ENCODE peak calls at places on chromosomes 6 and 20, in ten cellular contexts. M is adrenal gland, Z is HFF-Myc, D is left lung, R is body of pancreas, G is cardiac muscle cell, Y is heart left ventricle, P is Peyer's patch, C is sigmoid colon, B is testis. N is an unnamed sample.

GRCh38 chr20:17807670-17808069 is 107.9 kb downstream of the BANF2 start:
- DNase-seq in B (no peak), R (peak), P (no peak), G (peak), C (no peak), Z (no peak), M (no peak), D (no peak), Y (no peak), N (no peak)

GRCh38 chr20:45470939-45471338 is 1.4 kb downstream of the WFDC2 start:
- DNase-seq in G (peak), R (no peak), D (no peak), C (no peak), M (no peak), Z (no peak), P (no peak), Y (no peak), B (peak), N (no peak)

GRCh38 chr6:87588756-87589407 is 905 bp downstream of the RARS2 start:
- DNase-seq in B (no peak), G (no peak), P (no peak), Y (no peak), Z (no peak), R (no peak), C (no peak), D (no peak), M (no peak), N (no peak)

GRCh38 chr6:14066782-14067406 is 50.7 kb upstream of the CD83 start:
- DNase-seq in B (peak), D (no peak), C (no peak), Z (peak), Y (no peak), M (peak), G (peak), R (no peak), P (no peak), N (peak)

GRCh38 chr6:48423640-48424365 is 312.8 kb upstream of the PTCHD4 start:
- DNase-seq in C (no peak), Z (no peak), G (peak), M (no peak), P (no peak), Y (no peak), R (no peak), B (no peak), D (no peak), N (no peak)

GRCh38 chr6:139847322-139847797 is 472.9 kb upstream of the CITED2 start:
- DNase-seq in M (no peak), R (no peak), C (no peak), G (no peak), B (no peak), Z (no peak), Y (no peak), P (no peak), D (no peak), N (no peak)

GRCh38 chr6:18503588-18504231 is 116.6 kb downstream of the RNF144B start:
- DNase-seq in R (peak), D (peak), Z (peak), M (peak), Y (peak), C (peak), G (peak), P (peak), B (peak), N (peak)

GRCh38 chr6:162471842-162472241 is 255.7 kb downstream of the PRKN start:
- DNase-seq in Y (no peak), Z (no peak), M (no peak), P (no peak), C (no peak), B (no peak), R (no peak), G (no peak), D (no peak), N (no peak)

GRCh38 chr20:32605167-32605656 is 20.1 kb upstream of the NOL4L start:
- DNase-seq in B (peak), Y (no peak), Z (no peak), G (peak), C (no peak), P (no peak), D (peak), R (no peak), M (no peak), N (no peak)

GRCh38 chr20:18773566-18773965 is 40.0 kb upstream of the SCP2D1 start:
- DNase-seq in B (no peak), Y (no peak), C (no peak), D (no peak), R (no peak), M (no peak), P (no peak), G (no peak), Z (no peak), N (no peak)

GRCh38 chr6:20770776-20771175 is 236.5 kb downstream of the CDKAL1 start:
- DNase-seq in G (no peak), C (no peak), B (no peak), Y (no peak), R (no peak), D (no peak), M (no peak), P (no peak), Z (peak), N (no peak)

GRCh38 chr6:72890671-72891070 is 268.8 kb downstream of the KCNQ5 start:
- DNase-seq in G (no peak), Z (no peak), R (no peak), B (no peak), P (no peak), D (no peak), M (no peak), C (no peak), Y (no peak), N (no peak)

GRCh38 chr6:111105578-111105977 is 18.3 kb downstream of the SLC16A10 start:
- DNase-seq in G (peak), Y (peak), P (no peak), Z (peak), C (no peak), M (peak), B (peak), D (peak), R (peak), N (peak)

GRCh38 chr6:61203966-61204496 is 1082.0 kb downstream of the KHDRBS2 start:
- DNase-seq in C (no peak), G (no peak), Z (no peak), D (no peak), R (no peak), P (no peak), B (no peak), M (no peak), Y (no peak), N (no peak)

GRCh38 chr6:17556014-17556413 is 44.1 kb upstream of the FAM8A1 start:
- DNase-seq in G (no peak), P (no peak), C (no peak), M (no peak), Y (no peak), D (no peak), Z (no peak), R (no peak), B (no peak), N (no peak)

GRCh38 chr6:43468748-43469681 is 8.4 kb upstream of the TJAP1 start:
- DNase-seq in R (no peak), G (no peak), B (no peak), C (no peak), M (no peak), P (no peak), Y (no peak), D (no peak), Z (no peak), N (no peak)

GRCh38 chr6:11354019-11354418 is 121.6 kb upstream of the NEDD9 start:
- DNase-seq in C (no peak), B (peak), Y (peak), R (no peak), M (peak), Z (no peak), P (no peak), G (peak), D (no peak), N (no peak)

GRCh38 chr6:108989700-108990099 is 104.9 kb downstream of the SESN1 start:
- DNase-seq in P (no peak), B (no peak), Z (no peak), D (no peak), C (no peak), M (no peak), Y (no peak), R (peak), G (no peak), N (no peak)

GRCh38 chr6:36095497-36096391 is 34.6 kb upstream of the MAPK13 start:
- DNase-seq in G (no peak), D (no peak), C (no peak), Z (no peak), B (no peak), R (no peak), M (no peak), Y (no peak), P (no peak), N (no peak)

GRCh38 chr20:9510926-9511325 is 3.5 kb upstream of the LAMP5 start:
- DNase-seq in Y (no peak), Z (no peak), D (no peak), R (no peak), B (no peak), G (no peak), P (no peak), C (no peak), M (no peak), N (no peak)

GRCh38 chr20:4052554-4052953 is 37.2 kb upstream of the RNF24 start:
- DNase-seq in R (peak), C (no peak), P (no peak), G (no peak), Z (no peak), M (peak), D (no peak), B (no peak), Y (no peak), N (no peak)

GRCh38 chr6:22068561-22069346 is 228.1 kb downstream of the PRL start:
- DNase-seq in G (no peak), Z (no peak), P (no peak), M (no peak), D (no peak), B (no peak), R (no peak), C (no peak), Y (no peak), N (no peak)

GRCh38 chr20:46683068-46683477 is 6.2 kb downstream of the TP53RK start:
- DNase-seq in P (no peak), B (no peak), D (no peak), M (no peak), Z (no peak), Y (no peak), R (no peak), G (peak), C (no peak), N (no peak)

GRCh38 chr20:17610566-17611289 is 40.9 kb downstream of the DSTN start:
- DNase-seq in R (peak), G (no peak), B (no peak), M (no peak), Y (no peak), P (peak), Z (no peak), D (no peak), C (no peak), N (no peak)

GRCh38 chr20:1434571-1435336 is 31.9 kb downstream of the NSFL1C start:
- DNase-seq in B (no peak), D (peak), R (no peak), C (no peak), Y (no peak), M (no peak), G (peak), Z (peak), P (peak), N (no peak)

GRCh38 chr6:72464791-72465691 is 156.8 kb upstream of the KCNQ5 start:
- DNase-seq in M (no peak), R (peak), B (no peak), G (peak), P (no peak), Y (no peak), C (no peak), Z (peak), D (peak), N (no peak)

GRCh38 chr20:3209946-3210317 is 634 bp downstream of the ITPA start:
- DNase-seq in G (peak), C (no peak), P (no peak), Z (no peak), Y (no peak), B (no peak), M (no peak), D (no peak), R (no peak), N (no peak)

GRCh38 chr6:118100763-118101162 is 193.7 kb downstream of the SLC35F1 start:
- DNase-seq in P (no peak), C (no peak), B (no peak), G (no peak), D (no peak), Z (no peak), M (no peak), Y (no peak), R (no peak), N (no peak)

GRCh38 chr20:58973866-58974265 is 7.2 kb upstream of the NELFCD start:
- DNase-seq in R (no peak), P (no peak), C (no peak), Z (no peak), M (no peak), B (no peak), Y (no peak), G (no peak), D (no peak), N (no peak)

GRCh38 chr20:44159125-44159524 is 27.9 kb downstream of the JPH2 start:
- DNase-seq in B (no peak), Z (no peak), R (no peak), P (no peak), Y (no peak), G (no peak), M (no peak), D (no peak), C (no peak), N (no peak)

GRCh38 chr6:135506270-135506997 is 8.9 kb upstream of the AHI1 start:
- DNase-seq in M (no peak), R (no peak), P (no peak), Z (peak), B (no peak), D (no peak), G (peak), C (no peak), Y (no peak), N (no peak)

GRCh38 chr6:28208180-28208659 is 16.9 kb upstream of the ZSCAN9 start:
- DNase-seq in R (no peak), B (no peak), Y (no peak), D (no peak), P (no peak), C (no peak), Z (no peak), G (no peak), M (no peak), N (no peak)

GRCh38 chr6:2853766-2854393 is 12.2 kb upstream of the SERPINB1 start:
- DNase-seq in G (peak), C (no peak), P (peak), Y (peak), D (no peak), Z (no peak), R (peak), M (peak), B (no peak), N (no peak)

GRCh38 chr6:26218824-26219223 is 131.6 kb downstream of the HFE start:
- DNase-seq in P (no peak), Y (no peak), R (no peak), M (no peak), Z (no peak), D (no peak), C (no peak), B (no peak), G (no peak), N (no peak)

GRCh38 chr6:134936927-134937326 is 13.0 kb downstream of the ALDH8A1 start:
- DNase-seq in Z (peak), G (peak), P (no peak), M (no peak), D (no peak), Y (no peak), B (no peak), R (no peak), C (no peak), N (no peak)

GRCh38 chr20:62039738-62040137 is 25.9 kb downstream of the TAF4 start:
- DNase-seq in D (no peak), P (no peak), C (no peak), Z (no peak), R (no peak), G (no peak), Y (no peak), B (no peak), M (no peak), N (no peak)

GRCh38 chr6:81894788-81895221 is 142.3 kb upstream of the TENT5A start:
- DNase-seq in Y (peak), M (no peak), C (peak), Z (no peak), G (peak), B (peak), D (no peak), P (no peak), R (no peak), N (no peak)

GRCh38 chr6:117233146-117233545 is 32.2 kb upstream of the VGLL2 start:
- DNase-seq in D (no peak), R (no peak), M (no peak), C (no peak), Y (no peak), B (no peak), P (no peak), Z (no peak), G (peak), N (no peak)

GRCh38 chr6:106976270-106976669 is 1.7 kb upstream of the CD24 start:
- DNase-seq in Y (no peak), M (no peak), P (no peak), Z (no peak), R (no peak), C (no peak), G (no peak), D (no peak), B (no peak), N (no peak)
- H3K4me3 ChIP-seq in Y (no peak), M (no peak), P (no peak), Z (no peak), R (no peak), C (no peak), G (peak), D (no peak), B (no peak), N (no peak)

GRCh38 chr6:158962371-158962770 is 37.6 kb downstream of the RSPH3 start:
- DNase-seq in C (no peak), G (no peak), M (no peak), B (no peak), P (no peak), Y (no peak), Z (peak), R (no peak), D (no peak), N (no peak)

GRCh38 chr6:158960046-158960445 is 40.0 kb downstream of the RSPH3 start:
- DNase-seq in B (no peak), G (no peak), Z (no peak), M (no peak), R (no peak), C (no peak), D (no peak), Y (no peak), P (no peak), N (no peak)

GRCh38 chr6:158959552-158959951 is 40.5 kb downstream of the RSPH3 start:
- DNase-seq in D (no peak), Z (no peak), G (no peak), P (no peak), C (no peak), M (no peak), Y (no peak), B (no peak), R (no peak), N (no peak)

GRCh38 chr6:158955265-158955664 is 44.7 kb downstream of the RSPH3 start:
- DNase-seq in Y (no peak), Z (no peak), D (no peak), R (no peak), C (no peak), M (no peak), B (no peak), P (no peak), G (no peak), N (no peak)

GRCh38 chr6:158958504-158959386 is 41.3 kb downstream of the RSPH3 start:
- DNase-seq in P (peak), Y (no peak), M (no peak), G (no peak), D (no peak), B (no peak), R (no peak), C (no peak), Z (no peak), N (no peak)
- TF ChIP-seq CTCF in P (no peak), Y (no peak), M (no peak), G (no peak), D (no peak), B (no peak), R (no peak), C (no peak), Z (no peak), N (no peak)

GRCh38 chr20:35739294-35740163 is 2.5 kb downstream of the RBM39 start:
- DNase-seq in D (no peak), G (peak), C (no peak), B (no peak), Z (no peak), P (no peak), R (peak), M (no peak), Y (no peak), N (no peak)
- H3K4me3 ChIP-seq in D (peak), G (peak), C (peak), B (no peak), Z (peak), P (peak), R (no peak), M (peak), Y (peak), N (peak)

GRCh38 chr20:50659975-50660670 is 31.2 kb downstream of the RIPOR3 start:
- DNase-seq in R (no peak), B (no peak), D (no peak), G (peak), P (no peak), Z (no peak), M (peak), C (no peak), Y (no peak), N (no peak)

GRCh38 chr20:50658804-50659380 is 32.5 kb downstream of the RIPOR3 start:
- DNase-seq in G (peak), R (peak), Z (no peak), C (no peak), D (no peak), B (peak), M (peak), Y (peak), P (no peak), N (peak)

GRCh38 chr20:50666709-50667310 is 24.5 kb downstream of the RIPOR3 start:
- DNase-seq in G (no peak), C (no peak), P (no peak), Y (no peak), Z (no peak), D (no peak), R (no peak), B (no peak), M (no peak), N (no peak)

GRCh38 chr20:50664248-50664647 is 27.1 kb downstream of the RIPOR3 start:
- DNase-seq in Y (peak), B (no peak), Z (no peak), D (no peak), P (no peak), G (no peak), R (peak), M (peak), C (no peak), N (no peak)

DNA sequence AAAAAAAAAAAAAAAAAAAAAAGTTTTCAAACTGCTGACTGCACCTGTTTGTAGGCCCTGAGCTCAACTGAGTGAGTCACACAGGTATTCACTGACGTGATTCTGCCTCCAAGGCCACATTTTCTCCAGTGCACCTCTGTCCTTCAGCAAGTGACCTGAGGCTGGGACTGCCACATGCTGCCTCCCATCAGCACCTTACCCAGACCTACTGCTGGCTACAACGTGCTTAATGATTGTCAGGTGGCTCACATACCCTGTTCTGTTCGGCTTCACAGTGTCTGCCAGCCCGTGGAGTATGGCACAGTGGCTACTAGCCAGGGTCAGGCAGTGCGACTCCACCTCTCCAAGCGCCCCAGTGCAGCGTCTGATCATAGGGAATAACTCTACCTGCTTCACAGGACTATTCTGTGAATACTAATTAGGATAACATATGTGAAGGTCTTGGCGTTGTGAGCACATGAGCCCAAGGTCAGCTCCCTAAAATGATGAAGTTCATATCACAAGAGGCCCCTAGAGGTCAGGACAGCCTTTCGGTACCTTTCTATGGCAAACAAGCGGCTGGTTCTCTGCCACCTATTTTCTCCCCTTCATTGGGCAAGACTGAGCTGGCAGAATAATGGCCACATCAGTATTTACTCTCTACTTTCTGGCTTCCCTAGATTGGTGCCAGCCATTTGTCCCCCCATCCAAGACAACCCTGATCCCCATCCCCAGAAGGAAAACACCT is 28.1 kb downstream of the RIPOR3 start:
- DNase-seq in R (peak), Z (no peak), B (peak), D (no peak), G (no peak), M (peak), Y (no peak), C (no peak), P (no peak), N (peak)
- TF ChIP-seq CTCF in R (peak), Z (no peak), B (no peak), D (no peak), G (peak), M (peak), Y (peak), C (no peak), P (no peak), N (peak)

N was measured in LNCaP clone FGC.